ENCODE peak calls at places on chromosomes 1 and 21, in six cellular contexts. H is kidney tubule cell, B is cardiac fibroblast, D is HTR-8/SVneo, U is ascending aorta, T is KG1. Q is an unnamed sample.

GRCh38 chr1:156959414-156959813 is 39.0 kb downstream of the LRRC71 start:
- DNase-seq in B (no peak), D (peak), U (no peak), T (no peak), H (no peak), Q (no peak)

GRCh38 chr1:66294692-66295384 is 239.1 kb upstream of the SGIP1 start:
- DNase-seq in T (no peak), D (peak), H (peak), U (no peak), B (peak), Q (no peak)

GRCh38 chr1:167488786-167489185 is 29.5 kb downstream of the CD247 start:
- DNase-seq in H (no peak), U (peak), D (no peak), B (no peak), T (no peak), Q (no peak)

GRCh38 chr1:94709891-94710581 is 110.1 kb upstream of the SLC44A3 start:
- DNase-seq in D (no peak), T (no peak), H (peak), U (no peak), B (peak), Q (no peak)

GRCh38 chr1:58887059-58887458 is 103.2 kb upstream of the JUN start:
- DNase-seq in B (peak), T (no peak), U (no peak), H (no peak), D (no peak), Q (no peak)

GRCh38 chr1:226666714-226667113 is 72.4 kb downstream of the ITPKB start:
- DNase-seq in U (no peak), D (no peak), H (no peak), B (no peak), T (no peak), Q (no peak)

GRCh38 chr1:7703321-7704213 is 67.5 kb upstream of the VAMP3 start:
- DNase-seq in T (no peak), B (no peak), D (peak), H (no peak), U (no peak), Q (no peak)

GRCh38 chr1:33462449-33463164 is 9.8 kb upstream of the ZSCAN20 start:
- DNase-seq in T (no peak), H (no peak), B (no peak), D (no peak), U (no peak), Q (no peak)

GRCh38 chr21:34133802-34134201 is 60.4 kb downstream of the MRPS6 start:
- DNase-seq in H (no peak), U (no peak), B (no peak), D (no peak), T (no peak), Q (no peak)

GRCh38 chr1:38546630-38547029 is 312.9 kb downstream of the RRAGC start:
- DNase-seq in D (no peak), H (no peak), U (no peak), T (no peak), B (no peak), Q (no peak)

GRCh38 chr1:22262583-22262982 is 119.7 kb upstream of the WNT4 start:
- DNase-seq in H (peak), D (no peak), U (no peak), T (no peak), B (no peak), Q (no peak)

GRCh38 chr1:6414881-6415280 is 4.8 kb downstream of the HES2 start:
- DNase-seq in U (no peak), H (no peak), T (no peak), D (no peak), B (no peak), Q (no peak)

GRCh38 chr1:230401763-230402294 is 24.3 kb downstream of the PGBD5 start:
- DNase-seq in B (peak), D (no peak), H (peak), T (no peak), U (peak), Q (no peak)

GRCh38 chr1:176504848-176505553 is 42.0 kb downstream of the PAPPA2 start:
- DNase-seq in U (no peak), H (no peak), T (no peak), B (no peak), D (no peak), Q (no peak)

GRCh38 chr1:109930252-109930993 is 19.8 kb downstream of the CSF1 start:
- DNase-seq in D (no peak), U (no peak), H (no peak), T (no peak), B (no peak), Q (no peak)

GRCh38 chr1:209895709-209896108 is 42.3 kb upstream of the SYT14 start:
- DNase-seq in T (no peak), H (peak), B (peak), U (no peak), D (no peak), Q (no peak)

GRCh38 chr1:42736152-42736551 is 3.9 kb downstream of the CLDN19 start:
- DNase-seq in U (no peak), T (no peak), H (peak), B (peak), D (no peak), Q (no peak)

GRCh38 chr1:51234721-51235425 is 1.2 kb upstream of the RNF11 start:
- DNase-seq in D (no peak), T (no peak), U (peak), H (peak), B (peak), Q (peak)

Q was measured in GM13976.